ENCODE peak calls at places on chromosomes 1 and 21, in ten cellular contexts. F is fibroblast of lung; U is coronary artery; C is uterus; A is left ventricle myocardium inferior; I is PC-9; O is heart right ventricle; X is CD4-positive, alpha-beta T cell; G is CD8-positive, alpha-beta T cell; Q is IMR-90. W is an unnamed sample.

GRCh38 chr1:164565356-164565755 is 6.4 kb downstream of the PBX1 start:
- DNase-seq in U (no peak), F (peak), Q (no peak), G (no peak), C (no peak), O (no peak), A (no peak), I (no peak), X (no peak), W (no peak)

GRCh38 chr1:109775408-109775807 is 11.7 kb upstream of the EPS8L3 start:
- DNase-seq in U (no peak), F (peak), Q (peak), I (no peak), C (no peak), X (no peak), A (no peak), G (no peak), O (no peak), W (no peak)

GRCh38 chr1:21935891-21936365 is 1.2 kb downstream of the HSPG2 start:
- DNase-seq in Q (no peak), A (no peak), C (no peak), O (peak), U (no peak), G (no peak), F (no peak), X (no peak), I (peak), W (no peak)

GRCh38 chr1:12594966-12595838 is 22.8 kb downstream of the DHRS3 start:
- DNase-seq in X (no peak), I (peak), G (peak), A (peak), O (peak), F (peak), U (no peak), C (peak), Q (peak), W (peak)

GRCh38 chr1:242524571-242525359 is at the start of gene PLD5:
- DNase-seq in O (no peak), G (no peak), A (no peak), I (no peak), Q (no peak), X (no peak), F (no peak), C (no peak), U (no peak), W (no peak)

GRCh38 chr1:204896023-204896422 is 25.4 kb downstream of the NFASC start:
- DNase-seq in I (no peak), F (no peak), A (no peak), X (no peak), C (no peak), U (no peak), G (no peak), O (no peak), Q (no peak), W (no peak)

GRCh38 chr1:229029644-229030235 is 241.2 kb upstream of the RAB4A start:
- DNase-seq in C (no peak), Q (no peak), A (no peak), U (no peak), I (no peak), X (no peak), F (no peak), G (no peak), O (no peak), W (no peak)

GRCh38 chr21:27566521-27566920 is 599.6 kb upstream of the ADAMTS5 start:
- DNase-seq in Q (no peak), F (peak), X (no peak), A (no peak), I (no peak), O (no peak), C (no peak), U (no peak), G (no peak), W (no peak)

GRCh38 chr1:11880911-11881748 is 22.4 kb upstream of the NPPB start:
- DNase-seq in G (no peak), X (no peak), F (no peak), I (no peak), C (no peak), A (peak), Q (no peak), U (no peak), O (peak), W (no peak)

GRCh38 chr21:40200962-40201361 is 333.7 kb downstream of the PCP4 start:
- DNase-seq in F (no peak), O (no peak), G (no peak), U (no peak), X (no peak), C (no peak), Q (no peak), A (no peak), I (no peak), W (no peak)

GRCh38 chr1:109634771-109635750 is 15.4 kb downstream of the AMPD2 start:
- DNase-seq in F (no peak), O (no peak), Q (no peak), X (no peak), I (peak), U (peak), C (no peak), G (no peak), A (no peak), W (no peak)

GRCh38 chr1:22234631-22235030 is 91.7 kb upstream of the WNT4 start:
- DNase-seq in Q (no peak), U (no peak), G (no peak), X (no peak), O (no peak), F (no peak), A (no peak), C (no peak), I (no peak), W (no peak)

GRCh38 chr1:67404212-67404620 is 26.0 kb downstream of the SERBP1 start:
- DNase-seq in Q (peak), U (no peak), X (no peak), F (peak), G (no peak), A (no peak), C (no peak), O (no peak), I (peak), W (no peak)

GRCh38 chr1:156870734-156871133 is 10.1 kb downstream of the NTRK1 start:
- DNase-seq in C (no peak), O (no peak), F (peak), X (no peak), Q (peak), I (peak), A (no peak), G (no peak), U (no peak), W (no peak)

GRCh38 chr1:201456499-201457309 is 12.3 kb downstream of the PHLDA3 start:
- DNase-seq in O (peak), A (peak), I (peak), C (peak), X (no peak), G (no peak), U (peak), F (peak), Q (peak), W (no peak)

GRCh38 chr1:118945460-118945859 is 42.7 kb downstream of the TBX15 start:
- DNase-seq in I (no peak), F (peak), O (no peak), G (no peak), A (no peak), U (no peak), Q (no peak), C (no peak), X (no peak), W (no peak)

GRCh38 chr1:8211620-8212442 is 106.1 kb upstream of the SLC45A1 start:
- DNase-seq in A (no peak), F (peak), C (no peak), O (no peak), U (no peak), X (no peak), G (no peak), Q (peak), I (peak), W (no peak)

GRCh38 chr1:154445040-154445472 is 39.9 kb downstream of the IL6R start:
- DNase-seq in I (no peak), F (peak), O (no peak), G (peak), U (no peak), A (no peak), C (no peak), Q (peak), X (no peak), W (no peak)

GRCh38 chr1:235502601-235503332 is 1.5 kb downstream of the B3GALNT2 start:
- DNase-seq in C (no peak), X (no peak), O (no peak), I (no peak), A (no peak), G (no peak), F (peak), Q (peak), U (no peak), W (no peak)

GRCh38 chr1:16144325-16145029 is 11.4 kb downstream of the EPHA2 start:
- DNase-seq in Q (no peak), C (peak), A (no peak), I (no peak), F (no peak), X (no peak), O (no peak), G (no peak), U (no peak), W (no peak)
- H3K27ac ChIP-seq in Q (peak), C (peak), A (peak), I (peak), F (peak), X (no peak), O (peak), G (no peak), U (peak), W (peak)

GRCh38 chr1:227885648-227886502 is 61.9 kb downstream of the WNT9A start:
- DNase-seq in G (peak), A (peak), F (peak), C (peak), O (peak), Q (peak), X (no peak), I (peak), U (peak), W (no peak)

GRCh38 chr1:227885135-227885647 is 62.5 kb downstream of the WNT9A start:
- DNase-seq in O (peak), U (peak), C (no peak), F (no peak), G (peak), I (no peak), X (peak), A (no peak), Q (no peak), W (no peak)

GRCh38 chr1:227887697-227888403 is 59.9 kb downstream of the WNT9A start:
- DNase-seq in G (no peak), C (peak), Q (no peak), A (peak), X (no peak), U (peak), O (peak), F (peak), I (no peak), W (no peak)

GRCh38 chr1:227886993-227887696 is 60.6 kb downstream of the WNT9A start:
- DNase-seq in I (no peak), X (no peak), Q (peak), G (no peak), U (peak), C (peak), A (peak), F (peak), O (peak), W (no peak)

DNA sequence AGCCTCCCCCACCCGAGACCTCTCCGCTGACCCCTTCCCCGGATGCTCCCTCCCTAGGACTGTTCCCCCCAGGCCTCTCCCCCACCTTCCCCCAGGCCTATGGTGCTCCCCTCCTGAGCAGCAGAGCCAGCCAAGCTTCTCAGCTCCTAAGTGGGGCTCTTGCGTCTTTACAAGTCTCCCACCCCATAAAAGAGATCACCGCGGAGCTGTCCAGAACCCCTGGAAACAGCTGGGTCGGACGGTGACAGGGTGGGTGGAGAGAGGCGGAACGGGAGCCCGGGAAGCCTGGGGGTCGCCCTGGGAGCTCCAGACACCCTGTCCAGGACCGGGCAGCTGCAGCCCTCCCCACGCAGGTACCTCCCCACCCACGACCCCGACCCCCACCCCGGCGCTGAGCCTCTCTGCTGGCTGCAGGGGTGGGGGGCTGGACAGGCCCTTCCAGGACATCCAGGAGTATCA is 61.2 kb downstream of the WNT9A start:
- DNase-seq in A (no peak), I (no peak), U (no peak), G (peak), O (peak), Q (no peak), C (no peak), F (no peak), X (no peak), W (no peak)
- H3K27ac ChIP-seq in A (peak), I (no peak), U (peak), G (peak), O (peak), Q (no peak), C (peak), F (no peak), X (peak), W (no peak)

DNA sequence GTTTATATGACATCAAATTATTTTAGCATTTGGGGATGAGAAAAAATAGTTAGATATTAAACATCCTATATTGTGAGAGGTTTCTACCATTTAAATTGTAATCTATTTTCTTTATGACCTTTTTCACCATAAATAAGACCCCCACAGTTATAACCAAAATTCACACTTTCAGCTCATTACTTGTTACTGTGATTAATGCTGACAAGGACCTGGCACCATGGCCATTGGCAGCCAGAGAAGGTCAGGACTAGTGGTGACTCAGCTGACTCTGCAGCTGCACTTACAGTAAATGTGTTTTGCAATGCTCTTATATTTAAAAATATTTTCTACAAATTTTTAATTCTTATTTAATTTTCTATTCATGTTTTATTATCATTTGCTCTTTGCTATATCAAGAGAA is 133.3 kb upstream of the C1orf105 start:
- DNase-seq in Q (peak), I (no peak), F (peak), C (peak), U (no peak), X (no peak), G (no peak), O (peak), A (peak), W (no peak)
- H3K27ac ChIP-seq in Q (no peak), I (no peak), F (peak), C (peak), U (no peak), X (no peak), G (no peak), O (peak), A (peak), W (no peak)

DNA sequence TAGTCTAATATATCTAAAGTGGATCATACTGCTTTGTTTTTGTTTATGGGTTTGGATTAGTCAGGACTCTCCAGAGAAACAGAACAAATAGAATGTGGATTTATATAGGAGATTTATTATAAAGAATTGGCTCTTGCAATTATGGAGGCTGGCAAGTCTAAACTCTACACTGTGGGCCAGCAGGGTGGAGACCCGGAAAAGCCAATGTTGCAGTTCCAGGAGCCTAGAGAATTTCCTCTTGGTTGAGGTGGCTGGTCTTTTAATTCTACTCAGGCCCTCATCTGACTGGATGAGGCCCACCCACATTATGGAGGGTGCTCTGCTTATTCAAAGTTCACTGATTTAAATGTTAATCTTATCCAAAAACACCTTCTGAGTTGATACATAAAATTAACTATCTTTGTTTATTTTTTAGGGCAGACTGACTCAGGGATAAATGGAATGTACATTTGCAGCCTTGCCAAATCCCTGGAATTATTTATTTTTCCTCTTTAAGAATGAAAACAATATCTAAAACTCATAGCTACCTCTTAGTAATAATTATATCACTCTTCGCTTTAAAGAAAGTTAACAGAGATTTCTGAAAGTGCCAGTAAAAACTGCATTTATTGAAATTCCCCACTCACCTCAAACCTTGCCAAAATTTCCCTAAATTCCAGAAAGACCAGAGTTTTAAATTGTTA is 36.5 kb upstream of the SSX2IP start:
- DNase-seq in X (no peak), A (no peak), I (no peak), C (no peak), G (no peak), O (no peak), F (peak), U (no peak), Q (peak), W (no peak)
- H3K27ac ChIP-seq in X (no peak), A (peak), I (no peak), C (no peak), G (no peak), O (peak), F (no peak), U (no peak), Q (peak), W (no peak)

W was measured in caudate nucleus.